ENCODE peak calls at places on chromosome 2, in five cellular contexts. One of them, this sample, is unnamed.

GRCh38 chr2:191957996-191958860 is 111.3 kb upstream of the CAVIN2 start:
- DNase-seq in body of pancreas: no peak
- DNase-seq in ascending aorta: no peak
- DNase-seq in adrenal gland: no peak
- DNase-seq in CD8-positive, alpha-beta memory T cell: no peak
- DNase-seq in this sample: no peak

GRCh38 chr2:168907940-168908662 is 7.0 kb downstream of the G6PC2 start:
- DNase-seq in body of pancreas: no peak
- DNase-seq in ascending aorta: no peak
- DNase-seq in adrenal gland: no peak
- DNase-seq in CD8-positive, alpha-beta memory T cell: no peak
- DNase-seq in this sample: no peak

GRCh38 chr2:34229998-34230397 is 630.9 kb upstream of the FAM98A start:
- DNase-seq in body of pancreas: no peak
- DNase-seq in ascending aorta: no peak
- DNase-seq in adrenal gland: no peak
- DNase-seq in CD8-positive, alpha-beta memory T cell: no peak
- DNase-seq in this sample: no peak

GRCh38 chr2:85718885-85719487 is 24.8 kb downstream of the GNLY start:
- DNase-seq in body of pancreas: no peak
- DNase-seq in ascending aorta: no peak
- DNase-seq in adrenal gland: no peak
- DNase-seq in CD8-positive, alpha-beta memory T cell: no peak
- DNase-seq in this sample: no peak

GRCh38 chr2:98748303-98749052 is 17.5 kb upstream of the MGAT4A start:
- DNase-seq in body of pancreas: no peak
- DNase-seq in ascending aorta: no peak
- DNase-seq in adrenal gland: no peak
- DNase-seq in CD8-positive, alpha-beta memory T cell: no peak
- DNase-seq in this sample: no peak

GRCh38 chr2:222693837-222694236 is 22.4 kb downstream of the MOGAT1 start:
- DNase-seq in body of pancreas: no peak
- DNase-seq in ascending aorta: no peak
- DNase-seq in adrenal gland: no peak
- DNase-seq in CD8-positive, alpha-beta memory T cell: no peak
- DNase-seq in this sample: peak; percentile 53

GRCh38 chr2:156622491-156622890 is 186.3 kb downstream of the GPD2 start:
- DNase-seq in body of pancreas: no peak
- DNase-seq in ascending aorta: no peak
- DNase-seq in adrenal gland: no peak
- DNase-seq in CD8-positive, alpha-beta memory T cell: no peak
- DNase-seq in this sample: no peak

GRCh38 chr2:10878268-10878915 is 33.3 kb upstream of the KCNF1 start:
- DNase-seq in body of pancreas: no peak
- DNase-seq in ascending aorta: no peak
- DNase-seq in adrenal gland: no peak
- DNase-seq in CD8-positive, alpha-beta memory T cell: no peak
- DNase-seq in this sample: no peak

GRCh38 chr2:134120160-134120717 is 133.6 kb upstream of the MGAT5 start:
- DNase-seq in body of pancreas: peak; percentile 32
- DNase-seq in ascending aorta: no peak
- DNase-seq in adrenal gland: no peak
- DNase-seq in CD8-positive, alpha-beta memory T cell: no peak
- DNase-seq in this sample: peak; percentile 43

GRCh38 chr2:149314687-149315086 is 15.7 kb upstream of the LYPD6 start:
- DNase-seq in body of pancreas: no peak
- DNase-seq in ascending aorta: no peak
- DNase-seq in adrenal gland: no peak
- DNase-seq in CD8-positive, alpha-beta memory T cell: no peak
- DNase-seq in this sample: no peak

GRCh38 chr2:99101697-99102096 is 39.8 kb upstream of the C2orf15 start:
- DNase-seq in body of pancreas: no peak
- DNase-seq in ascending aorta: no peak
- DNase-seq in adrenal gland: no peak
- DNase-seq in CD8-positive, alpha-beta memory T cell: no peak
- DNase-seq in this sample: no peak

GRCh38 chr2:171334946-171335345 is 98.8 kb downstream of the METTL8 start:
- DNase-seq in body of pancreas: no peak
- DNase-seq in ascending aorta: no peak
- DNase-seq in adrenal gland: no peak
- DNase-seq in CD8-positive, alpha-beta memory T cell: no peak
- DNase-seq in this sample: no peak

GRCh38 chr2:179460530-179460929 is 195.9 kb upstream of the SESTD1 start:
- DNase-seq in body of pancreas: no peak
- DNase-seq in ascending aorta: no peak
- DNase-seq in adrenal gland: no peak
- DNase-seq in CD8-positive, alpha-beta memory T cell: no peak
- DNase-seq in this sample: peak; percentile 6

GRCh38 chr2:232698552-232699091 is 1.5 kb downstream of the GIGYF2 start:
- DNase-seq in body of pancreas: no peak
- DNase-seq in ascending aorta: no peak
- DNase-seq in adrenal gland: no peak
- DNase-seq in CD8-positive, alpha-beta memory T cell: no peak
- DNase-seq in this sample: no peak

GRCh38 chr2:20624884-20625485 is 25.9 kb downstream of the HS1BP3 start:
- DNase-seq in body of pancreas: no peak
- DNase-seq in ascending aorta: peak; percentile 2
- DNase-seq in adrenal gland: peak; percentile 46
- DNase-seq in CD8-positive, alpha-beta memory T cell: no peak
- DNase-seq in this sample: no peak

GRCh38 chr2:236909802-236910201 is 175.9 kb upstream of the COPS8 start:
- DNase-seq in body of pancreas: no peak
- DNase-seq in ascending aorta: no peak
- DNase-seq in adrenal gland: no peak
- DNase-seq in CD8-positive, alpha-beta memory T cell: no peak
- DNase-seq in this sample: no peak

GRCh38 chr2:202514732-202515131 is 120.0 kb upstream of the FAM117B start:
- DNase-seq in body of pancreas: no peak
- DNase-seq in ascending aorta: no peak
- DNase-seq in adrenal gland: no peak
- DNase-seq in CD8-positive, alpha-beta memory T cell: no peak
- DNase-seq in this sample: no peak

GRCh38 chr2:96867756-96868554 is 1.9 kb downstream of the SEMA4C start:
- DNase-seq in body of pancreas: no peak
- DNase-seq in ascending aorta: no peak
- DNase-seq in adrenal gland: no peak
- DNase-seq in CD8-positive, alpha-beta memory T cell: peak; percentile 26
- DNase-seq in this sample: peak; percentile 35

GRCh38 chr2:206556357-206556949 is 85.8 kb upstream of the FAM237A start:
- DNase-seq in body of pancreas: no peak
- DNase-seq in ascending aorta: no peak
- DNase-seq in adrenal gland: no peak
- DNase-seq in CD8-positive, alpha-beta memory T cell: peak; percentile 6
- DNase-seq in this sample: no peak

GRCh38 chr2:241896746-241897201 is 27.2 kb downstream of the RTP5 start:
- DNase-seq in body of pancreas: no peak
- DNase-seq in ascending aorta: no peak
- DNase-seq in adrenal gland: peak; percentile 36
- DNase-seq in CD8-positive, alpha-beta memory T cell: no peak
- DNase-seq in this sample: no peak

GRCh38 chr2:56229397-56230060 is 45.7 kb downstream of the CCDC85A start:
- DNase-seq in body of pancreas: no peak
- DNase-seq in ascending aorta: no peak
- DNase-seq in adrenal gland: no peak
- DNase-seq in CD8-positive, alpha-beta memory T cell: no peak
- DNase-seq in this sample: no peak

GRCh38 chr2:203453858-203454451 is 81.1 kb downstream of the RAPH1 start:
- DNase-seq in body of pancreas: no peak
- DNase-seq in ascending aorta: no peak
- DNase-seq in adrenal gland: no peak
- DNase-seq in CD8-positive, alpha-beta memory T cell: peak; percentile 17
- DNase-seq in this sample: peak; percentile 27

GRCh38 chr2:39568561-39569006 is 97.1 kb upstream of the TMEM178A start:
- DNase-seq in body of pancreas: no peak
- DNase-seq in ascending aorta: no peak
- DNase-seq in adrenal gland: peak; percentile 56
- DNase-seq in CD8-positive, alpha-beta memory T cell: no peak
- DNase-seq in this sample: peak; percentile 90

GRCh38 chr2:39567507-39567906 is 98.2 kb upstream of the TMEM178A start:
- DNase-seq in body of pancreas: no peak
- DNase-seq in ascending aorta: no peak
- DNase-seq in adrenal gland: no peak
- DNase-seq in CD8-positive, alpha-beta memory T cell: no peak
- DNase-seq in this sample: no peak

GRCh38 chr2:39570614-39571013 is 95.1 kb upstream of the TMEM178A start:
- DNase-seq in body of pancreas: no peak
- DNase-seq in ascending aorta: no peak
- DNase-seq in adrenal gland: no peak
- DNase-seq in CD8-positive, alpha-beta memory T cell: no peak
- DNase-seq in this sample: no peak

GRCh38 chr2:39570130-39570555 is 95.6 kb upstream of the TMEM178A start:
- DNase-seq in body of pancreas: no peak
- DNase-seq in ascending aorta: no peak
- DNase-seq in adrenal gland: no peak
- DNase-seq in CD8-positive, alpha-beta memory T cell: no peak
- DNase-seq in this sample: no peak

GRCh38 chr2:39568116-39568515 is 97.6 kb upstream of the TMEM178A start:
- DNase-seq in body of pancreas: no peak
- DNase-seq in ascending aorta: no peak
- DNase-seq in adrenal gland: no peak
- DNase-seq in CD8-positive, alpha-beta memory T cell: no peak
- DNase-seq in this sample: no peak
- H3K4me3 ChIP-seq in body of pancreas: no peak overlapping the region
- H3K4me3 ChIP-seq in ascending aorta: no peak overlapping the region
- H3K4me3 ChIP-seq in adrenal gland: no peak overlapping the region
- H3K4me3 ChIP-seq in CD8-positive, alpha-beta memory T cell: no peak overlapping the region
- H3K4me3 ChIP-seq in this sample: no peak overlapping the region

GRCh38 chr2:12727641-12728040 is 10.9 kb downstream of the TRIB2 start:
- DNase-seq in body of pancreas: no peak
- DNase-seq in ascending aorta: no peak
- DNase-seq in adrenal gland: no peak
- DNase-seq in CD8-positive, alpha-beta memory T cell: no peak
- DNase-seq in this sample: no peak
- H3K36me3 ChIP-seq in body of pancreas: no peaks in the 10 kb centered on the region
- H3K36me3 ChIP-seq in ascending aorta: peaks cover 28% of the 10 kb centered on the region
- H3K36me3 ChIP-seq in adrenal gland: no peaks in the 10 kb centered on the region
- H3K36me3 ChIP-seq in CD8-positive, alpha-beta memory T cell: peaks cover 50% of the 10 kb centered on the region
- H3K36me3 ChIP-seq in this sample: peaks cover 96% of the 10 kb centered on the region

GRCh38 chr2:8656811-8657210 is 25.0 kb upstream of the ID2 start:
- DNase-seq in body of pancreas: no peak
- DNase-seq in ascending aorta: no peak
- DNase-seq in adrenal gland: no peak
- DNase-seq in CD8-positive, alpha-beta memory T cell: no peak
- DNase-seq in this sample: no peak

GRCh38 chr2:8658064-8658862 is 23.6 kb upstream of the ID2 start:
- DNase-seq in body of pancreas: no peak
- DNase-seq in ascending aorta: no peak
- DNase-seq in adrenal gland: no peak
- DNase-seq in CD8-positive, alpha-beta memory T cell: no peak
- DNase-seq in this sample: no peak

GRCh38 chr2:8659092-8659734 is 22.6 kb upstream of the ID2 start:
- DNase-seq in body of pancreas: no peak
- DNase-seq in ascending aorta: no peak
- DNase-seq in adrenal gland: peak; percentile 65
- DNase-seq in CD8-positive, alpha-beta memory T cell: no peak
- DNase-seq in this sample: no peak

GRCh38 chr2:8656160-8656641 is 25.7 kb upstream of the ID2 start:
- DNase-seq in body of pancreas: no peak
- DNase-seq in ascending aorta: no peak
- DNase-seq in adrenal gland: no peak
- DNase-seq in CD8-positive, alpha-beta memory T cell: no peak
- DNase-seq in this sample: no peak

DNA sequence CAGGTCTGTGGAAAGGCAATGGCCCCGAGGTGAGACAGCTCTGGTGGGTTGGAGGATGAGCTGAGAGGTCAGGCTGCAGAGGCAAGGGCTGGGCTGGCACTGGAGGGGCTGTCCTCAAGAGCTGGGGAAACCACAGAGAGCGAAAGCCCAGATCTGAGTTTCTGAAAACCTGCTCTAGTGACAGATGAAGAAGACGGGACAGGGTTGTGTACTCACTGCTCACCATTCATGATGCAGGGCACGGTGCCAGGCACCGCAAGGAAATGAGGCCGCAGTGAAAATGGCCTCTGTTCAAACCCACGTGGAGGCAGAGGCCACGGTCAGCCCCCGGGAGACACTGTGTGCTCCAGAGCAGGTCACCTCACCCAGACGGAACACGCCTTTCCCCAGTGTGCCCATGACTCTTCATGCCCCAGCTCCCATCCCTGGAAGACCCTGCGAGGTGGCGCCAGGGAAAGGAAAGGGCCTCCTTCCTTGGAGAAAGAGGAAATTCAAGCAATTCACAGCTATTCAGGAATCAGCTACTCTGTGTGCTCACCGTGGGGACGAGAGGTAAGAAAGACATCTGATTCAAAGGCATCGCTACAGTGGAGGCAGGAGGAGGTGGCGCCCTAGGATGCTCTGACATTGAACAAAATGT is 24.3 kb upstream of the ID2 start:
- DNase-seq in body of pancreas: no peak
- DNase-seq in ascending aorta: no peak
- DNase-seq in adrenal gland: no peak
- DNase-seq in CD8-positive, alpha-beta memory T cell: no peak
- DNase-seq in this sample: no peak
- H3K27ac ChIP-seq in body of pancreas: no peak overlapping the region
- H3K27ac ChIP-seq in ascending aorta: no peak overlapping the region
- H3K27ac ChIP-seq in adrenal gland: no peak overlapping the region
- H3K27ac ChIP-seq in CD8-positive, alpha-beta memory T cell: no peak overlapping the region
- H3K27ac ChIP-seq in this sample: no peak overlapping the region

GRCh38 chr2:157839162-157839801 is 36.8 kb downstream of the ACVR1 start:
- DNase-seq in body of pancreas: no peak
- DNase-seq in ascending aorta: no peak
- DNase-seq in adrenal gland: no peak
- DNase-seq in CD8-positive, alpha-beta memory T cell: no peak
- DNase-seq in this sample: peak; percentile 94

GRCh38 chr2:157836531-157836930 is 39.6 kb downstream of the ACVR1 start:
- DNase-seq in body of pancreas: no peak
- DNase-seq in ascending aorta: no peak
- DNase-seq in adrenal gland: no peak
- DNase-seq in CD8-positive, alpha-beta memory T cell: no peak
- DNase-seq in this sample: no peak

GRCh38 chr2:157839822-157840221 is 36.3 kb downstream of the ACVR1 start:
- DNase-seq in body of pancreas: no peak
- DNase-seq in ascending aorta: no peak
- DNase-seq in adrenal gland: no peak
- DNase-seq in CD8-positive, alpha-beta memory T cell: no peak
- DNase-seq in this sample: peak; percentile 55

GRCh38 chr2:157838442-157839161 is 37.5 kb downstream of the ACVR1 start:
- DNase-seq in body of pancreas: peak; percentile 69
- DNase-seq in ascending aorta: no peak
- DNase-seq in adrenal gland: peak; percentile 79
- DNase-seq in CD8-positive, alpha-beta memory T cell: no peak
- DNase-seq in this sample: peak; percentile 84

DNA sequence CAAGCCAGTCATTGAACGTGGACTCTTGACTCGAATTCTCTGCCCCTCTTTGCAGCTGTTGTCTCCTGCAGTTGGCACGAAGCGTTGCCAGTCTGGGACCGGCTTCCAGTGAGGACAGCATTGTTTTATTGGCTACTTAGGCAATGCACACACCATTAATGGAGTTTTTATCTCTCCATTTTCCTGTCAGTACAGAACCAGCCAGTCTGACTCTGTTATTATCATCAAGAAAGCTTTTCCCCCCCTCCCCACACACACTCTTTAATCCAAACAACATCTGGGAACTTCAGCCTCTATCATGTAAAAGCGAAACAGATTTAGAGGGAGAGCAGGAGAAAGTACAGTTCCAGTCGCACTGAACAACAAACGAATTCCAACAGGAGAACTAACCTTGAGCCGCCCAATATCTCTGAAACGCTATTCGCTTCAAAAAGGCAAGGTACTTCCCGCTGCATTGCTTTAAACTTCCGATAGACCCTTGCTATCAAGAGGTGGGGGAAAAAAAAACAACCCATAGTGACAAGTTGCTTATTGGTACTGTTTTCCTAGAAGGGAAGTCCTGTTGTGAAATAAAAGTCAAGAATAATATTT is 38.2 kb downstream of the ACVR1 start:
- DNase-seq in body of pancreas: peak; percentile 44
- DNase-seq in ascending aorta: no peak
- DNase-seq in adrenal gland: peak; percentile 71
- DNase-seq in CD8-positive, alpha-beta memory T cell: no peak
- DNase-seq in this sample: peak; percentile 78
- H3K4me3 ChIP-seq in body of pancreas: no peak overlapping the region
- H3K4me3 ChIP-seq in ascending aorta: peak overlapping the region; percentile 51
- H3K4me3 ChIP-seq in adrenal gland: peak overlapping the region; percentile 50
- H3K4me3 ChIP-seq in CD8-positive, alpha-beta memory T cell: no peak overlapping the region
- H3K4me3 ChIP-seq in this sample: peak overlapping the region; percentile 57

This sample was measured in SJCRH30.